ENCODE peak calls at places on chromosomes 1 and 21, in four cellular contexts. One of them, this sample, is unnamed.

GRCh38 chr1:235643837-235644692 is 5.5 kb downstream of the GNG4 start:
- DNase-seq in A549: no peak
- DNase-seq in K562: no peak
- DNase-seq in HepG2: no peak
- DNase-seq in this sample: no peak

GRCh38 chr1:178109348-178110143 is 15.6 kb downstream of the RASAL2 start:
- DNase-seq in A549: no peak
- DNase-seq in K562: no peak
- DNase-seq in HepG2: no peak
- DNase-seq in this sample: no peak

GRCh38 chr1:156797212-156797871 is 19.3 kb downstream of the SH2D2A start:
- DNase-seq in A549: peak
- DNase-seq in K562: peak
- DNase-seq in HepG2: peak
- DNase-seq in this sample: peak

GRCh38 chr1:232627645-232628334 is 2.1 kb downstream of the SIPA1L2 start:
- DNase-seq in A549: peak
- DNase-seq in K562: no peak
- DNase-seq in HepG2: no peak
- DNase-seq in this sample: no peak

GRCh38 chr1:68358439-68358838 is 91.3 kb downstream of the RPE65 start:
- DNase-seq in A549: no peak
- DNase-seq in K562: no peak
- DNase-seq in HepG2: no peak
- DNase-seq in this sample: no peak

GRCh38 chr1:182684128-182684828 is at the start of gene RGS8:
- DNase-seq in A549: no peak
- DNase-seq in K562: no peak
- DNase-seq in HepG2: no peak
- DNase-seq in this sample: no peak

GRCh38 chr1:52751589-52752306 is 25.5 kb downstream of the ZYG11B start:
- DNase-seq in A549: no peak
- DNase-seq in K562: peak
- DNase-seq in HepG2: no peak
- DNase-seq in this sample: no peak

GRCh38 chr1:113140588-113141446 is 67.8 kb downstream of the LRIG2 start:
- DNase-seq in A549: peak
- DNase-seq in K562: peak
- DNase-seq in HepG2: peak
- DNase-seq in this sample: peak

GRCh38 chr1:30665621-30666020 is 57.8 kb downstream of the MATN1 start:
- DNase-seq in A549: no peak
- DNase-seq in K562: no peak
- DNase-seq in HepG2: no peak
- DNase-seq in this sample: no peak

GRCh38 chr1:206439205-206439604 is 31.1 kb upstream of the IKBKE start:
- DNase-seq in A549: no peak
- DNase-seq in K562: peak
- DNase-seq in HepG2: no peak
- DNase-seq in this sample: no peak

GRCh38 chr1:31843506-31843905 is 27.7 kb upstream of the SPOCD1 start:
- DNase-seq in A549: no peak
- DNase-seq in K562: no peak
- DNase-seq in HepG2: no peak
- DNase-seq in this sample: no peak
- TF ChIP-seq JUN in A549: no peak
- TF ChIP-seq JUN in K562: no peak
- TF ChIP-seq JUN in HepG2: no peak
- TF ChIP-seq JUN in this sample: no peak

DNA sequence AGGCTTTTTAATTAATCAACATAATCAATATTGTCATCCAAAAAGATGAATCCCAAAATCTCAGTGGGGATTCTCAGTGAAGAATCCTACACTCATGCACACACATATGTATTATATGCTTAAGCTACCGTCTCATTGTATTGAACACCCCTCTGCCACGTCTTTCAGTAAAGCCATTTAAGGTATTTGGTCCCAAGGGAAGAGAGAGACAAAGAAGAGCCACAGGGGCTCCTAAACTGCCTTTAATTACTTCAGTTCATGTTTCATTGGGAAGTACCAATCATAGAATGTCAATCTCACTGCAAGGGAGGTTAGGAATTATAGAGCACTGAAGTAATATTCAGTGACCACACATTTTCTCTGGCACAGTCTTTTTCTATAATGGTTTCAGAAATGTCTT is 388.6 kb upstream of the NEGR1 start:
- DNase-seq in A549: no peak
- DNase-seq in K562: no peak
- DNase-seq in HepG2: no peak
- DNase-seq in this sample: no peak
- TF ChIP-seq HMGXB4 in A549: no peak
- TF ChIP-seq HMGXB4 in K562: no peak
- TF ChIP-seq HMGXB4 in HepG2: no peak
- TF ChIP-seq HMGXB4 in this sample: no peak

GRCh38 chr1:114353233-114353632 is 157.8 kb downstream of the TRIM33 start:
- DNase-seq in A549: no peak
- DNase-seq in K562: peak
- DNase-seq in HepG2: peak
- DNase-seq in this sample: no peak
- TF ChIP-seq JUN in A549: no peak
- TF ChIP-seq JUN in K562: no peak
- TF ChIP-seq JUN in HepG2: no peak
- TF ChIP-seq JUN in this sample: no peak

DNA sequence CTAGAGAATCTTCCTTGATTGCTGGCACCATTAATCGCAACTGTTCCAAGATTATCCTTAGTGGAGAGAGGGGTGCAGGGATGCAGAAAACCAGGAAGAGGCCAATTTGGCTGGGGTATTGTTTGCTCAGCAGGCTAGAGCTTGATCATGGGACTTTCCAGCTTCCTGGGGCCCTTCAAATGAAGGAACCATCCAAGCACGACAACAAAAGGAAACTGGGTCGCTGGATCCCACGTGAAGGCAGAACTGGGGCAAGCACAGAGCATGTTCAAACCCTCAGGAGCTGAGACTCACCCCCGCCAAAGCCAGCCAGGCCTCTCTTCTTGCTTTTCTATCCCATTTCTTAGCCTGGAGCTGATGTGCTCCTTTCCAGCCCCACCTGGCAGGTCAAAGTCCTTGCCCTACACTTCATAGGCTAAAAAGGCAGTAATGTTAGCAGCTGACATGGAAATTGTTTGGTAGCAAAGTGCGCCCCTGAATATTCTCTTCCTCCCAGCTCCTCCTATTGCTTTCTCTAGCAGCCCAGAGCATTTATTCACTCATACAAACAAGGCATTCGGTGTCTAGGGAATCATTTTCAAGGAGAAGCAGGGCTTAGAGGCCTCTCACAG is 11.6 kb downstream of the KCNA2 start:
- DNase-seq in A549: no peak
- DNase-seq in K562: no peak
- DNase-seq in HepG2: no peak
- DNase-seq in this sample: no peak
- TF ChIP-seq HMGXB4 in A549: no peak
- TF ChIP-seq HMGXB4 in K562: no peak
- TF ChIP-seq HMGXB4 in HepG2: no peak
- TF ChIP-seq HMGXB4 in this sample: no peak

DNA sequence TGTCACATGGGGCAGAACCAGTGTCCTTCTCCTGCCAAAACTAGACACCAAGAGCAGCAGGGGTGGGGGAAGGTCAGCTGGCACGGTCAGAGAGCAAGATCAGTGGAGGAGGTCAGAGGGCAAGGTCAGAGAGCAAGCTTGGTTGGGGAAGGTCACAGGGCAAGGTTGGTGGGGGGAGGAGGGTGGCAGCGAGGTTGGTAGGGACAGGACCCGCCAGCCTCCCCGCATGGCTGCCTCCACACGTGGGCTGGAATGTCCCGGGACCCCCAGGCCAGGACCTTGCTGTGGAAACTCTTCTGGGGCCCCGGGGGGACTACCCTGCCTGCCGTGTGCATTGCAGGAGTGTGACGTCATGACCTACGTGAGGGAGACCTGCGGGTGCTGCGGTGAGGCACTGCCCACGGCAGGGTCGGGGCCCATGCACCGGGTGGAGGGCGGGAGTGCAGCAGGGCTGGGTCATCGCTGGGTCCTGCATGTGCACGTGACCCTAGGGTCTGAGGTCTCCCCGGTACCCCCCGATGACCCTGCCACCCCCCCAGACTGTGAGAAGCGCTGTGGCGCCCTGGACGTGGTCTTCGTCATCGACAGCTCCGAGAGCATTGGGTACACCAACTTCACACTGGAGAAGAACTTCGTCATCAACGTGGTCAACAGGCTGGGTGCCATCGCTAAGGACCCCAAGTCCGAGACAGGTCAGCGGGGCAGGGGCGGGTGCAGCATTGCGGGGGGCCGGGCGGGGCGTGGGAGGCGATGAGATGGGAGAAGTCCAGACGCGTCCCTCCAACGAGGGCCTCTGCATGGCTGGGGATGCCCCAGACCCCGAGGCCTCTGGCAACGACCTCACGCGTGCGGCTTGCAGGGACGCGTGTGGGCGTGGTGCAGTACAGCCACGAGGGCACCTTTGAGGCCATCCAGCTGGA is 27.3 kb downstream of the COL6A2 start:
- DNase-seq in A549: no peak
- DNase-seq in K562: no peak
- DNase-seq in HepG2: no peak
- DNase-seq in this sample: peak
- TF ChIP-seq JUN in A549: no peak
- TF ChIP-seq JUN in K562: no peak
- TF ChIP-seq JUN in HepG2: no peak
- TF ChIP-seq JUN in this sample: no peak

DNA sequence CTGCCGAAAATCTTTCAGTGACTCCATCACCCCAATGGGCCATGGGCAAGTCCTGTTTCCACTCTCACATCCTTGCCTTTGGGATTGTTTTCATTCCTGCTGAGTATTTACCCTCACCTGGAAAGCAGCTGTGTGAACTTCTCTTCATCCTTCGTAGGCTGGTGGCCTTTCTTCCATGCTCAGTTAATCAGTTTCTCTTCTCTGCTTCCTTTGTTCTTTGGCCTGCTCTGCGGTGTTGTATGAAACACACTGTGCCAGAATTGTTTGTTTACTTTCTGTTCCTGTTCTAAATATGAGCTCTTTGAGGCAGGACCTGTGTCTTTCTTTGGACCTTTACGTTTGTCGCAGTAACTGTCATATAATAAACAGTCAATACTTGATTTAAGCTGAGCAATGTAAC is 48.6 kb downstream of the ITSN1 start:
- DNase-seq in A549: no peak
- DNase-seq in K562: no peak
- DNase-seq in HepG2: no peak
- DNase-seq in this sample: no peak
- TF ChIP-seq HMGXB4 in A549: no peak
- TF ChIP-seq HMGXB4 in K562: no peak
- TF ChIP-seq HMGXB4 in HepG2: no peak
- TF ChIP-seq HMGXB4 in this sample: no peak

DNA sequence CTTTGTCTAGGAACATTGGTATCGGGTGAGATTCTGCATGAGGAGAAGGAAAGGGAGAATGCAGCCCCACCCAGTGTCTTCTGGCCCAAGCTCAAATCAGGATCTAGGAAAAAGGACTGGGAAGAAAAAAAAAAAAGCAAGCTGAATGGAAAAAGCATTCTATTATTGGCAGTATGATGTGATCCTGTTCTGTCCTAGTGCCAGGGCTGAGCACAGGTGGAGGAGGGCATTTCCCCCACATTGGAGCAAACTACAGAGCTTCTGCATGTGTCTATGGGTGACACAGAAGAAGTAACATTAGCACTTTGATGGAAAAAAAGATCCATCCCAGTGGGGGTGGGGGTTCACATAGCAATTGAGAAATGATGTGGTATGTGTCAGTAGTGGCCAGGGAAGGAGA is 226.5 kb downstream of the KCNH1 start:
- DNase-seq in A549: no peak
- DNase-seq in K562: no peak
- DNase-seq in HepG2: no peak
- DNase-seq in this sample: no peak
- TF ChIP-seq JUN in A549: no peak
- TF ChIP-seq JUN in K562: no peak
- TF ChIP-seq JUN in HepG2: no peak
- TF ChIP-seq JUN in this sample: no peak

This sample was measured in WTC11.